ENCODE peak calls at places on chromosomes 11 and 22, in four cellular contexts. I, N, W and S are unnamed samples.
A peak's percentile ranks its signal among the peaks of the same experiment; 100 is the strongest.

GRCh38 chr11:128323381-128323780 is 264.0 kb downstream of the ETS1 start:
- DNase-seq in W (no peak), N (no peak), I (no peak), S (no peak)

GRCh38 chr22:48171294-48171693 is 1408.8 kb downstream of the TBC1D22A start:
- DNase-seq in I (no peak), N (no peak), W (no peak), S (no peak)

GRCh38 chr11:77710358-77710757 is 72.8 kb upstream of the CLNS1A start:
- DNase-seq in N (no peak), W (no peak), I (no peak), S (no peak)

GRCh38 chr11:64164392-64165312 is 1.3 kb downstream of the MACROD1 start:
- DNase-seq in I (no peak), W (no peak), N (no peak), S (no peak)

GRCh38 chr11:70089631-70090030 is 11.5 kb downstream of the ANO1 start:
- DNase-seq in I (no peak), W (no peak), N (no peak), S (no peak)

GRCh38 chr11:5204787-5205186 is 4.3 kb upstream of the OR51V1 start:
- DNase-seq in W (peak; percentile 62), N (no peak), I (peak; percentile 45), S (no peak)

GRCh38 chr22:35629406-35630234 is 12.5 kb upstream of the MB start:
- DNase-seq in W (peak; percentile 6), I (peak; percentile 98), N (no peak), S (peak; percentile 32)

GRCh38 chr22:48373626-48374173 is 1454.0 kb downstream of the BRD1 start:
- DNase-seq in N (no peak), I (no peak), W (no peak), S (no peak)

GRCh38 chr11:61955416-61956135 is 5.4 kb downstream of the BEST1 start:
- DNase-seq in W (no peak), N (peak; percentile 19), I (no peak), S (no peak)

GRCh38 chr11:4658629-4659453 is 15.1 kb downstream of the OR51E1 start:
- DNase-seq in W (no peak), N (no peak), I (no peak), S (no peak)

GRCh38 chr11:31412946-31413345 is 43.3 kb downstream of the DNAJC24 start:
- DNase-seq in N (no peak), I (peak; percentile 43), W (no peak), S (no peak)

GRCh38 chr11:132972565-132972964 is 559.7 kb downstream of the OPCML start:
- DNase-seq in W (no peak), I (no peak), N (no peak), S (no peak)

GRCh38 chr22:22123118-22123959 is 121.2 kb upstream of the VPREB1 start:
- DNase-seq in W (no peak), N (no peak), I (no peak), S (no peak)

GRCh38 chr11:62542750-62543567 is 3.6 kb downstream of the AHNAK start:
- DNase-seq in N (peak; percentile 69), W (peak; percentile 51), I (peak; percentile 56), S (peak; percentile 70)

GRCh38 chr22:27796829-27797792 is 4.4 kb downstream of the MN1 start:
- DNase-seq in N (no peak), I (no peak), W (no peak), S (no peak)

GRCh38 chr11:134032501-134033091 is 36.3 kb upstream of the JAM3 start:
- DNase-seq in I (no peak), N (no peak), W (no peak), S (no peak)

GRCh38 chr22:17601031-17601430 is 27.5 kb downstream of the ATP6V1E1 start:
- DNase-seq in N (no peak), I (no peak), W (no peak), S (no peak)

GRCh38 chr11:71139516-71140205 is 112.7 kb downstream of the SHANK2 start:
- DNase-seq in N (no peak), W (no peak), I (no peak), S (no peak)

GRCh38 chr11:127804775-127805446 is 782.4 kb downstream of the ETS1 start:
- DNase-seq in W (no peak), N (no peak), I (no peak), S (no peak)

GRCh38 chr11:72703281-72704008 is 29.2 kb upstream of the PDE2A start:
- DNase-seq in N (no peak), I (no peak), W (no peak), S (no peak)